ENCODE peak calls at places on chromosomes 6 and 20, in six cellular contexts. B is H9, X is hepatocyte, N is cardiac fibroblast, L is heart left ventricle, A is RWPE1. O is an unnamed sample.

GRCh38 chr6:71457883-71458282 is 169.3 kb downstream of the OGFRL1 start:
- DNase-seq in N (no peak), B (no peak), L (no peak), X (no peak), A (no peak), O (no peak)

GRCh38 chr6:147166360-147166944 is 37.8 kb upstream of the STXBP5 start:
- DNase-seq in L (no peak), N (peak; percentile 40), B (no peak), A (no peak), X (no peak), O (no peak)

GRCh38 chr6:111854683-111855082 is 18.6 kb downstream of the FYN start:
- DNase-seq in B (no peak), A (no peak), N (no peak), L (no peak), X (no peak), O (no peak)

GRCh38 chr20:30168025-30168799 is 1089.3 kb upstream of the DEFB115 start:
- DNase-seq in L (no peak), X (no peak), B (no peak), A (no peak), N (peak; percentile 62), O (no peak)

GRCh38 chr20:25573288-25574251 is 11.8 kb downstream of the NINL start:
- DNase-seq in A (no peak), X (no peak), N (peak; percentile 81), B (no peak), L (no peak), O (no peak)

GRCh38 chr20:7723284-7723683 is 217.0 kb downstream of the HAO1 start:
- DNase-seq in A (peak; percentile 61), B (no peak), X (no peak), L (no peak), N (peak; percentile 93), O (peak; percentile 86)

GRCh38 chr20:18743665-18744440 is 69.7 kb upstream of the SCP2D1 start:
- DNase-seq in N (peak; percentile 10), X (no peak), A (peak; percentile 18), B (no peak), L (no peak), O (peak; percentile 57)

GRCh38 chr6:158817298-158818007 is 1.7 kb downstream of the EZR start:
- DNase-seq in X (peak; percentile 63), A (no peak), B (no peak), N (peak; percentile 35), L (peak; percentile 72), O (peak; percentile 49)

GRCh38 chr20:31570735-31571617 is 34.1 kb upstream of the ID1 start:
- DNase-seq in L (no peak), A (no peak), B (no peak), X (peak; percentile 55), N (no peak), O (no peak)

GRCh38 chr6:121630716-121631115 is 195.3 kb downstream of the GJA1 start:
- DNase-seq in B (no peak), L (no peak), X (no peak), A (peak; percentile 37), N (peak; percentile 55), O (peak; percentile 87)

GRCh38 chr6:107689881-107690545 is 134.1 kb downstream of the SCML4 start:
- DNase-seq in L (no peak), B (no peak), A (no peak), N (peak; percentile 75), X (no peak), O (no peak)
- TF ChIP-seq CTCF in L (no peak), B (no peak), A (no peak), N (peak; percentile 28), X (no peak), O (no peak)

GRCh38 chr20:6122873-6123649 is at the start of gene FERMT1:
- DNase-seq in B (peak; percentile 78), N (peak; percentile 76), A (peak; percentile 88), L (peak; percentile 62), X (peak; percentile 89), O (peak; percentile 98)
- TF ChIP-seq CTCF in B (peak; percentile 24), N (peak; percentile 18), A (peak; percentile 50), L (no peak), X (peak; percentile 38), O (no peak)

GRCh38 chr20:3767434-3768341 is at the start of gene ADISSP:
- DNase-seq in N (peak; percentile 98), A (peak; percentile 100), L (peak; percentile 99), B (peak; percentile 99), X (peak; percentile 99), O (peak; percentile 99)
- TF ChIP-seq CTCF in N (no peak), A (no peak), L (no peak), B (peak; percentile 29), X (peak; percentile 18), O (no peak)

DNA sequence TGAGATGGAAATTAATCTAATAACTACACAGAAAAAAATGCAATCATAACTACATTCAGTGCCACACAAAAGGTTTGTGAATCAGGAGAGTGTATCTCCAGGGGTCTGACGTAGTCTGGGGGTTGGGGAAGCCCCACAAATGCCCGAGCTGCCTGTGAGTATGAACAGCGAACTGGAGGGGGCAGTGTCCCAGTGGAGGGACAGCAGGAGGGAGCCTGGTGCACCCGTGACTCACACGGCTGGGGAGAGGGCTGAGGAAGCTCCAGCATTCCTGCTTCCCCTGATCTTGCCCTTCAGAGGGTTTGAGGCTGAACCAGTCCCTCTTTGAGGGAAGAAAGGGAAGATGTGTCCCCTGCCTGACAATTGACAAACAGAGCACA is 78.9 kb downstream of the CDH26 start:
- DNase-seq in L (no peak), A (no peak), B (peak; percentile 58), X (no peak), N (peak; percentile 14), O (peak; percentile 15)
- TF ChIP-seq CTCF in L (no peak), A (no peak), B (peak; percentile 51), X (no peak), N (peak; percentile 2), O (no peak)

GRCh38 chr6:88492824-88493223 is 326.7 kb upstream of the CNR1 start:
- DNase-seq in A (peak; percentile 26), L (no peak), N (peak; percentile 82), X (peak; percentile 24), B (no peak), O (peak; percentile 29)
- TF ChIP-seq CTCF in A (peak; percentile 46), L (no peak), N (peak; percentile 71), X (peak; percentile 42), B (peak; percentile 69), O (peak; percentile 54)

DNA sequence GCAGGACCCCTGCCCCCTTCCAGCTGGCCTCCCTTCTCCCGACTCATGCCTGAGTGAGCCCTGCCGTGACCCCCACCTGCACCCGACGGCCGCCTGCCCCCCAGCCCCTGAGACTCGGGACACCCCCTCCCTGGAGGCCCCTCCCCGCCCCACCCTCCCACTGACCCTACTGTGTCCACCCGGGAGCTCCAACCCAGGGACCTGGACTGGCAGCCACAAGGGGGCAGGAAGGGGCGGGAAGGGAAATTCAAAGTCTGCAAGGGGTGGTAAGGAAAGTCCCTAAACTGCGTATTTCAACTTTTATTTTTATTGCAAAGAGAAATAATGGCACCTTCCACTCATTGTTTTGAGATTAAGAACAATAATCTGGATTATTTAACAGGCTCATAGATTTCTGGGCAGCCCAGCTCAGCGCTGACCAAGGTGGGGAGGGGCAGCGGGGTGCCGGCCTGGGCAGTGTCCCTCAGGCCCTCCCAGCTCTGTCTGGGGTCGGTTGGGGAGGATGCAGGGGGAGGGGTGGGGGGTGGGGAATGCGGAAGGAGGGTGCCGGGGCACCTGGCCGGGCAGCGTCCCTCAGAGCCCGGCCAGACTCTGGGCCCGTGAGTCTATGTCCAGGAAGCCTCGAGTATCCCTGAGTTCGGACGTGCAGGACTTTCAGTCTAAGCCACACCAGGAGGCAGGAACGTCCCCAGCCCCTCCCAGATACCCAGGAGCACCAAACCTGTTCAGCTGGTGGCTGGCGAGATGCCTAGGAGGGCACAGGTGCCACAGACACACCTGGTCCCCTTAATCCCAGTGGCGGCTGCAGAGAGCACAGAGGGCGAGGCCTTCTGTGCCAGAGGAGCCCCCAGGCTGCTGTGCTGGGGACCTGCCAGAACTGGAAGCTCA is 1.3 kb upstream of the PTK6 start:
- DNase-seq in A (peak; percentile 89), N (peak; percentile 38), X (peak; percentile 57), L (no peak), B (no peak), O (peak; percentile 75)
- TF ChIP-seq CTCF in A (peak; percentile 79), N (no peak), X (no peak), L (no peak), B (no peak), O (no peak)

DNA sequence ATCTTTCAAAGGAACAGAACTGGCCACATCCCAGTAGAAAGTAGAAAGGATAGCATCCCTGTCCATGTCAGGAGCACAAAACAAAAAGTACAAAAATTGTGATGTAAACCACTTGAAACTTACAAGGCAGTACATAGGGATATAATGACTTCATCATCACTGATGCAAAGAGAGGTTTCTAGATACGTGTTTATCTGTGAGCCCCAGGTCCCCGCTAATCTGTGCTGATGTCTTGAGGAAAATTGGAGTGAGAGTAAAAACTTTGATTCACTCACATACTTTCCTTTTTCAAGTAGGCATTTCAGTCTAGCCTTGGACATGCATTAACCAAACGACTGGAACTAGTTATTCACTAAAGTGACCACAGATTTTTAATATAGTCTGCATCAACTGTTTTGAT is 216.7 kb upstream of the QKI start:
- DNase-seq in X (no peak), L (no peak), N (no peak), A (no peak), B (no peak), O (no peak)
- TF ChIP-seq CTCF in X (no peak), L (no peak), N (no peak), A (no peak), B (no peak), O (no peak)

O was measured in epithelial cell of esophagus.